ENCODE peak calls at places on chromosomes 6 and 20, in eight cellular contexts. Y is WTC11, N is HCT116, F is SK-N-SH, W is GM12878, M is K562, O is A549, X is HepG2. R is an unnamed sample.

GRCh38 chr6:30781697-30782424 is 37.5 kb upstream of the IER3 start:
- DNase-seq in W (peak), O (peak), N (peak), Y (no peak), X (peak), M (peak), F (peak), R (peak)

GRCh38 chr6:130740308-130740707 is 86.9 kb upstream of the SMLR1 start:
- DNase-seq in O (no peak), F (no peak), Y (no peak), N (no peak), X (no peak), W (no peak), M (no peak), R (no peak)

GRCh38 chr6:121809211-121809610 is 373.8 kb downstream of the GJA1 start:
- DNase-seq in X (no peak), M (no peak), W (no peak), F (no peak), Y (no peak), N (no peak), O (no peak), R (no peak)

GRCh38 chr6:52514514-52514913 is 62.3 kb downstream of the TRAM2 start:
- DNase-seq in N (peak), W (no peak), M (no peak), X (no peak), Y (no peak), O (no peak), F (no peak), R (peak)

GRCh38 chr6:169837529-169838250 is 86.3 kb downstream of the ERMARD start:
- DNase-seq in M (no peak), F (no peak), O (no peak), W (no peak), X (no peak), N (no peak), Y (no peak), R (peak)

GRCh38 chr20:18031888-18032509 is 25.7 kb downstream of the OVOL2 start:
- DNase-seq in W (no peak), X (no peak), N (no peak), Y (no peak), M (no peak), O (no peak), F (no peak), R (no peak)

GRCh38 chr20:32442630-32443029 is 84.5 kb downstream of the ASXL1 start:
- DNase-seq in M (no peak), Y (no peak), W (no peak), X (no peak), N (no peak), F (no peak), O (no peak), R (no peak)

GRCh38 chr20:62265365-62265764 is 27.0 kb downstream of the OSBPL2 start:
- DNase-seq in N (no peak), Y (no peak), W (no peak), M (no peak), O (no peak), F (no peak), X (no peak), R (no peak)

GRCh38 chr6:160116411-160116810 is 5.2 kb upstream of the SLC22A1 start:
- DNase-seq in M (no peak), F (no peak), Y (no peak), O (no peak), X (no peak), N (no peak), W (no peak), R (no peak)

GRCh38 chr6:162862462-162862861 is 134.7 kb downstream of the PACRG start:
- DNase-seq in F (no peak), W (no peak), O (no peak), N (no peak), M (no peak), Y (no peak), X (no peak), R (no peak)

GRCh38 chr6:125356888-125357287 is 55.1 kb upstream of the HDDC2 start:
- DNase-seq in M (no peak), O (no peak), F (no peak), N (no peak), X (no peak), W (no peak), Y (peak), R (no peak)

GRCh38 chr6:26330835-26331808 is 33.9 kb upstream of the BTN3A2 start:
- DNase-seq in Y (peak), F (peak), O (no peak), W (no peak), X (peak), M (peak), N (no peak), R (peak)

GRCh38 chr6:136985502-136985901 is 59.3 kb downstream of the IL20RA start:
- DNase-seq in F (no peak), Y (no peak), O (no peak), W (no peak), X (no peak), N (no peak), M (no peak), R (no peak)

GRCh38 chr20:32702706-32703425 is 29.1 kb upstream of the C20orf203 start:
- DNase-seq in O (no peak), W (no peak), Y (peak), X (no peak), N (no peak), M (peak), F (no peak), R (no peak)

DNA sequence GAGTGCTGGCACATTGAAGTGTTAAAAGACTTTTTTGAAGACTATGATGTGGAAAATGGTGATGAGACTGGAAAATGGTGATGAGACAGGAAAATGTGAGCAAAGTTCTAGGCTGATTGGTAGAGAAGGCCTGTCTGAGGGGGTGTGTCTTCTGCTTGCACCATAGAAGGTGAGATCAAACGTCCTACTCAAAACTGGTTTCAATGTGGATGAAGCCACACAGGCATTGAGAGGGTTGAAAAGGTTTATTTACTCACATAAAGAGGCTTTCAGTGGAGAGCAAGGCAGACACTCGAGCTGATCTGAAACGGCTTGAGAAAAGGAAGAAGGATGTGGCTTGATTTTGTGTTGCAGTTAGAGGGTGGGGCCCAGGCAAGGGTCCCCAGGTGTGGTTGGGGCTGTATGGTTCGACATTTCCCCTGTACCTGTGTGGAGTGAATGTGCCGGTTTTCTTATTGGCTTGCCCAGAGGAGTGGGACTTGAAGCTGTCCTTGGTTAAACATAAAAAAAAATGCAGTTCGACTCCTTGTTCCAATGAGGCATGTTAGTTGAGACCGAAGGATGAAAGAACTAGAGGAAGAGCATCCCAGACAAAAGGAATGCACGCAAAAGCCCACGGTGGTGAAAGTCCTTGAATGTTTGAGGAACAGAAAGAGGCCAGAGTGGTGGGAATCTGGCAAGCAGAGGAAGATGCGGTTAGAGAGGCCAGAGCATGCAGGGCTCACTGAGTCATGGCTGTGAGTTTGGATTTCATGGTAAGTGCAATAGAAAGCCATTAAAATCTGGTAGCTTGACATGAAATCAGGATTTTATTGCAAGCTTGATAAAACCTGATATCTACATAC is 172.3 kb downstream of the EPM2A start:
- DNase-seq in Y (no peak), F (no peak), X (no peak), M (no peak), N (no peak), W (no peak), O (no peak), R (no peak)
- TF ChIP-seq MAX in Y (no peak), F (no peak), X (no peak), M (no peak), N (no peak), W (no peak), O (no peak), R (no peak)

GRCh38 chr6:97669191-97669651 is 386.2 kb upstream of the MMS22L start:
- DNase-seq in W (peak), O (no peak), M (no peak), N (no peak), Y (peak), X (no peak), F (peak), R (no peak)
- TF ChIP-seq MAX in W (no peak), O (no peak), M (no peak), N (no peak), Y (no peak), X (no peak), F (no peak), R (no peak)

GRCh38 chr6:36315921-36316320 is 20.8 kb downstream of the BNIP5 start:
- DNase-seq in M (no peak), O (no peak), W (no peak), Y (no peak), F (no peak), N (no peak), X (no peak), R (no peak)

GRCh38 chr6:36312854-36313627 is 23.6 kb downstream of the BNIP5 start:
- DNase-seq in X (no peak), W (peak), N (no peak), M (no peak), Y (no peak), O (no peak), F (no peak), R (peak)

GRCh38 chr6:36317623-36318022 is 19.1 kb downstream of the BNIP5 start:
- DNase-seq in F (no peak), W (no peak), O (no peak), N (no peak), Y (no peak), M (no peak), X (no peak), R (no peak)

GRCh38 chr6:36313628-36313895 is 23.1 kb downstream of the BNIP5 start:
- DNase-seq in Y (no peak), W (no peak), N (no peak), F (no peak), M (no peak), X (no peak), O (no peak), R (peak)

GRCh38 chr6:36314221-36315014 is 22.3 kb downstream of the BNIP5 start:
- DNase-seq in Y (no peak), O (no peak), W (no peak), M (no peak), X (no peak), F (no peak), N (peak), R (peak)
- TF ChIP-seq MAX in Y (no peak), O (no peak), W (no peak), M (no peak), X (no peak), F (no peak), N (no peak), R (no peak)

GRCh38 chr20:25692499-25692898 is 4.2 kb downstream of the ZNF337 start:
- DNase-seq in F (no peak), N (no peak), O (no peak), Y (no peak), X (no peak), W (no peak), M (no peak), R (no peak)

GRCh38 chr20:25696384-25697131 is at the start of gene ZNF337:
- DNase-seq in M (peak), O (peak), N (peak), F (peak), X (peak), Y (peak), W (peak), R (peak)

GRCh38 chr20:25699914-25700313 is 3.3 kb upstream of the ZNF337 start:
- DNase-seq in F (no peak), O (no peak), Y (no peak), M (no peak), W (no peak), X (no peak), N (no peak), R (no peak)

GRCh38 chr20:25697132-25697446 is 436 bp upstream of the ZNF337 start:
- DNase-seq in W (no peak), F (no peak), N (no peak), X (no peak), M (no peak), O (no peak), Y (no peak), R (no peak)

GRCh38 chr20:25695532-25696383 is 895 bp downstream of the ZNF337 start:
- DNase-seq in N (no peak), M (no peak), X (no peak), Y (no peak), W (no peak), F (no peak), O (no peak), R (peak)
- TF ChIP-seq MAX in N (peak), M (no peak), X (no peak), Y (no peak), W (no peak), F (no peak), O (no peak), R (no peak)

GRCh38 chr20:15379897-15380296 is 1042.5 kb upstream of the FLRT3 start:
- DNase-seq in M (no peak), O (no peak), N (no peak), F (no peak), Y (no peak), W (no peak), X (no peak), R (no peak)
- TF ChIP-seq MAX in M (no peak), O (no peak), N (no peak), F (no peak), Y (no peak), W (no peak), X (no peak), R (no peak)

GRCh38 chr6:142786476-142786875 is 158.5 kb downstream of the HIVEP2 start:
- DNase-seq in W (no peak), M (no peak), N (no peak), Y (no peak), O (no peak), X (no peak), F (no peak), R (no peak)

GRCh38 chr6:142787422-142787821 is 157.6 kb downstream of the HIVEP2 start:
- DNase-seq in N (no peak), X (no peak), F (no peak), Y (no peak), W (no peak), O (no peak), M (no peak), R (no peak)

GRCh38 chr6:142784344-142784743 is 160.6 kb downstream of the HIVEP2 start:
- DNase-seq in X (no peak), F (no peak), O (no peak), Y (no peak), N (no peak), W (peak), M (no peak), R (peak)

GRCh38 chr6:142781124-142781523 is 163.9 kb downstream of the HIVEP2 start:
- DNase-seq in W (no peak), X (no peak), Y (no peak), N (no peak), O (no peak), M (no peak), F (no peak), R (no peak)

GRCh38 chr6:142783499-142783898 is 161.5 kb downstream of the HIVEP2 start:
- DNase-seq in F (no peak), X (no peak), O (no peak), N (no peak), Y (no peak), W (no peak), M (no peak), R (no peak)
- TF ChIP-seq MAX in F (no peak), X (no peak), O (no peak), N (no peak), Y (no peak), W (no peak), M (no peak), R (no peak)

R was measured in NB4.